ENCODE peak calls at places on chromosomes 12 and 14, in eight cellular contexts. One of them, this sample, is unnamed.

GRCh38 chr12:29164477-29165163 is 15.5 kb downstream of the FAR2 start:
- DNase-seq in neural crest cell: no peak
- DNase-seq in left cardiac atrium: no peak
- DNase-seq in cerebellum: no peak
- DNase-seq in astrocyte of the spinal cord: peak; percentile 77
- DNase-seq in upper lobe of right lung: no peak
- DNase-seq in lower lobe of right lung: no peak
- DNase-seq in GM23248: peak; percentile 86
- DNase-seq in this sample: peak; percentile 12

GRCh38 chr12:51218607-51219161 is 822 bp upstream of the POU6F1 start:
- DNase-seq in GM23248: no peak
- DNase-seq in astrocyte of the spinal cord: no peak
- DNase-seq in left cardiac atrium: no peak
- DNase-seq in cerebellum: no peak
- DNase-seq in lower lobe of right lung: peak; percentile 48
- DNase-seq in upper lobe of right lung: no peak
- DNase-seq in neural crest cell: no peak
- DNase-seq in this sample: no peak

GRCh38 chr12:50425859-50426258 is 25.2 kb downstream of the LARP4 start:
- DNase-seq in left cardiac atrium: no peak
- DNase-seq in GM23248: no peak
- DNase-seq in upper lobe of right lung: no peak
- DNase-seq in astrocyte of the spinal cord: no peak
- DNase-seq in cerebellum: no peak
- DNase-seq in neural crest cell: no peak
- DNase-seq in lower lobe of right lung: no peak
- DNase-seq in this sample: no peak

GRCh38 chr12:75208851-75209781 is 523 bp downstream of the KCNC2 start:
- DNase-seq in cerebellum: no peak
- DNase-seq in astrocyte of the spinal cord: peak; percentile 51
- DNase-seq in lower lobe of right lung: no peak
- DNase-seq in GM23248: peak; percentile 51
- DNase-seq in left cardiac atrium: no peak
- DNase-seq in neural crest cell: peak; percentile 60
- DNase-seq in upper lobe of right lung: no peak
- DNase-seq in this sample: no peak

GRCh38 chr14:28765169-28765906 is 1.2 kb upstream of the FOXG1 start:
- DNase-seq in GM23248: peak; percentile 39
- DNase-seq in cerebellum: no peak
- DNase-seq in left cardiac atrium: no peak
- DNase-seq in neural crest cell: no peak
- DNase-seq in upper lobe of right lung: no peak
- DNase-seq in astrocyte of the spinal cord: peak; percentile 40
- DNase-seq in lower lobe of right lung: peak; percentile 13
- DNase-seq in this sample: no peak

GRCh38 chr14:80549141-80549540 is 337.8 kb upstream of the DIO2 start:
- DNase-seq in neural crest cell: no peak
- DNase-seq in upper lobe of right lung: no peak
- DNase-seq in cerebellum: peak; percentile 85
- DNase-seq in left cardiac atrium: no peak
- DNase-seq in lower lobe of right lung: no peak
- DNase-seq in astrocyte of the spinal cord: no peak
- DNase-seq in GM23248: no peak
- DNase-seq in this sample: no peak

GRCh38 chr14:86141966-86142365 is 612.0 kb downstream of the FLRT2 start:
- DNase-seq in left cardiac atrium: no peak
- DNase-seq in lower lobe of right lung: no peak
- DNase-seq in neural crest cell: no peak
- DNase-seq in cerebellum: no peak
- DNase-seq in upper lobe of right lung: no peak
- DNase-seq in GM23248: no peak
- DNase-seq in astrocyte of the spinal cord: no peak
- DNase-seq in this sample: no peak

GRCh38 chr12:38154096-38155019 is 162.2 kb upstream of the ALG10B start:
- DNase-seq in astrocyte of the spinal cord: no peak
- DNase-seq in left cardiac atrium: no peak
- DNase-seq in GM23248: no peak
- DNase-seq in lower lobe of right lung: no peak
- DNase-seq in cerebellum: no peak
- DNase-seq in upper lobe of right lung: peak; percentile 57
- DNase-seq in neural crest cell: no peak
- DNase-seq in this sample: no peak

GRCh38 chr12:93242154-93242958 is 135.4 kb upstream of the NUDT4 start:
- DNase-seq in neural crest cell: no peak
- DNase-seq in left cardiac atrium: no peak
- DNase-seq in GM23248: no peak
- DNase-seq in cerebellum: no peak
- DNase-seq in lower lobe of right lung: no peak
- DNase-seq in astrocyte of the spinal cord: no peak
- DNase-seq in upper lobe of right lung: no peak
- DNase-seq in this sample: no peak

GRCh38 chr12:113372371-113372770 is 14.0 kb downstream of the PLBD2 start:
- DNase-seq in astrocyte of the spinal cord: no peak
- DNase-seq in left cardiac atrium: no peak
- DNase-seq in upper lobe of right lung: no peak
- DNase-seq in neural crest cell: no peak
- DNase-seq in cerebellum: no peak
- DNase-seq in GM23248: no peak
- DNase-seq in lower lobe of right lung: no peak
- DNase-seq in this sample: no peak

GRCh38 chr12:42904683-42905418 is 315.3 kb upstream of the PRICKLE1 start:
- DNase-seq in upper lobe of right lung: no peak
- DNase-seq in GM23248: no peak
- DNase-seq in left cardiac atrium: no peak
- DNase-seq in neural crest cell: no peak
- DNase-seq in lower lobe of right lung: no peak
- DNase-seq in astrocyte of the spinal cord: no peak
- DNase-seq in cerebellum: no peak
- DNase-seq in this sample: no peak

GRCh38 chr14:97523936-97524335 is 726.8 kb downstream of the VRK1 start:
- DNase-seq in GM23248: no peak
- DNase-seq in astrocyte of the spinal cord: no peak
- DNase-seq in cerebellum: no peak
- DNase-seq in upper lobe of right lung: no peak
- DNase-seq in left cardiac atrium: no peak
- DNase-seq in neural crest cell: no peak
- DNase-seq in lower lobe of right lung: no peak
- DNase-seq in this sample: peak; percentile 41

GRCh38 chr12:2341871-2342270 is 289.1 kb downstream of the CACNA1C start:
- DNase-seq in neural crest cell: no peak
- DNase-seq in cerebellum: no peak
- DNase-seq in GM23248: peak; percentile 87
- DNase-seq in upper lobe of right lung: no peak
- DNase-seq in astrocyte of the spinal cord: peak; percentile 65
- DNase-seq in lower lobe of right lung: no peak
- DNase-seq in left cardiac atrium: no peak
- DNase-seq in this sample: no peak

GRCh38 chr12:89756638-89757321 is 48.1 kb upstream of the ATP2B1 start:
- DNase-seq in lower lobe of right lung: no peak
- DNase-seq in upper lobe of right lung: no peak
- DNase-seq in cerebellum: no peak
- DNase-seq in GM23248: peak; percentile 100
- DNase-seq in astrocyte of the spinal cord: peak; percentile 97
- DNase-seq in neural crest cell: no peak
- DNase-seq in left cardiac atrium: no peak
- DNase-seq in this sample: peak; percentile 98

GRCh38 chr12:116236148-116236731 is 41.3 kb downstream of the MED13L start:
- DNase-seq in left cardiac atrium: no peak
- DNase-seq in neural crest cell: no peak
- DNase-seq in GM23248: peak; percentile 72
- DNase-seq in upper lobe of right lung: no peak
- DNase-seq in astrocyte of the spinal cord: peak; percentile 69
- DNase-seq in lower lobe of right lung: no peak
- DNase-seq in cerebellum: peak; percentile 63
- DNase-seq in this sample: no peak

GRCh38 chr12:124917135-124917840 is 2.8 kb upstream of the UBC start:
- DNase-seq in upper lobe of right lung: peak; percentile 98
- DNase-seq in cerebellum: peak; percentile 94
- DNase-seq in GM23248: peak; percentile 100
- DNase-seq in lower lobe of right lung: peak; percentile 98
- DNase-seq in left cardiac atrium: peak; percentile 98
- DNase-seq in neural crest cell: peak; percentile 78
- DNase-seq in astrocyte of the spinal cord: peak; percentile 100
- DNase-seq in this sample: peak; percentile 99

GRCh38 chr12:54375258-54375579 is 9.3 kb downstream of the ZNF385A start:
- DNase-seq in left cardiac atrium: no peak
- DNase-seq in astrocyte of the spinal cord: no peak
- DNase-seq in neural crest cell: no peak
- DNase-seq in lower lobe of right lung: no peak
- DNase-seq in upper lobe of right lung: no peak
- DNase-seq in cerebellum: no peak
- DNase-seq in GM23248: no peak
- DNase-seq in this sample: no peak

GRCh38 chr12:51343201-51343600 is 3.3 kb downstream of the CELA1 start:
- DNase-seq in GM23248: no peak
- DNase-seq in upper lobe of right lung: no peak
- DNase-seq in cerebellum: no peak
- DNase-seq in astrocyte of the spinal cord: no peak
- DNase-seq in neural crest cell: no peak
- DNase-seq in lower lobe of right lung: no peak
- DNase-seq in left cardiac atrium: no peak
- DNase-seq in this sample: no peak

This sample was measured in epithelial cell of prostate.